ENCODE peak calls at places on chromosomes 4 and X, in six cellular contexts. U is K562, R is HCT116, M is GM12878, B is Panc1, V is HepG2. O is an unnamed sample.

GRCh38 chr4:70632028-70632427 is 3.5 kb downstream of the ENAM start:
- DNase-seq in U (no peak), R (peak), M (no peak), B (no peak), V (no peak), O (no peak)

GRCh38 chr4:48831532-48832015 is 686 bp downstream of the OCIAD1 start:
- DNase-seq in U (no peak), R (no peak), M (peak), B (no peak), V (no peak), O (no peak)

GRCh38 chrX:13340182-13340791 is 20.4 kb upstream of the ATXN3L start:
- DNase-seq in U (no peak), R (no peak), M (no peak), B (no peak), V (no peak), O (no peak)

GRCh38 chr4:8341691-8342090 is 72.1 kb downstream of the HTRA3 start:
- DNase-seq in U (no peak), R (no peak), M (no peak), B (no peak), V (no peak), O (no peak)

GRCh38 chrX:69182818-69183375 is 17.6 kb upstream of the PJA1 start:
- DNase-seq in U (no peak), R (no peak), M (no peak), B (no peak), V (no peak), O (no peak)

GRCh38 chr4:183905081-183905592 is at the start of gene STOX2:
- DNase-seq in U (no peak), R (no peak), M (no peak), B (no peak), V (peak), O (peak)

GRCh38 chr4:181820518-181820917 is 422.7 kb upstream of the TENM3 start:
- DNase-seq in U (no peak), R (no peak), M (no peak), B (no peak), V (peak), O (no peak)

GRCh38 chrX:114611018-114611619 is 27.2 kb downstream of the HTR2C start:
- DNase-seq in U (peak), R (peak), M (no peak), B (peak), V (peak), O (peak)

GRCh38 chr4:158484173-158484885 is 37.4 kb upstream of the RXFP1 start:
- DNase-seq in U (no peak), R (no peak), M (no peak), B (no peak), V (no peak), O (no peak)

GRCh38 chrX:9882669-9883446 is 84.3 kb upstream of the CLDN34 start:
- DNase-seq in U (no peak), R (no peak), M (no peak), B (no peak), V (no peak), O (no peak)

GRCh38 chr4:74375824-74376426 is 11.0 kb downstream of the EREG start:
- DNase-seq in U (no peak), R (no peak), M (no peak), B (no peak), V (no peak), O (no peak)

GRCh38 chr4:139619644-139620043 is 46.0 kb upstream of the MGST2 start:
- DNase-seq in U (peak), R (no peak), M (no peak), B (no peak), V (peak), O (no peak)

GRCh38 chrX:148282504-148282903 is 217.9 kb upstream of the AFF2 start:
- DNase-seq in U (no peak), R (no peak), M (no peak), B (no peak), V (no peak), O (no peak)

GRCh38 chrX:14359727-14360126 is 169.6 kb upstream of the GLRA2 start:
- DNase-seq in U (no peak), R (no peak), M (no peak), B (no peak), V (no peak), O (no peak)

GRCh38 chr4:162461952-162462351 is 298.2 kb upstream of the FSTL5 start:
- DNase-seq in U (no peak), R (peak), M (no peak), B (no peak), V (no peak), O (peak)

GRCh38 chr4:180751009-180751408 is 1492.2 kb upstream of the TENM3 start:
- DNase-seq in U (no peak), R (no peak), M (no peak), B (no peak), V (no peak), O (no peak)

GRCh38 chrX:133254666-133255065 is 36.5 kb upstream of the TFDP3 start:
- DNase-seq in U (no peak), R (no peak), M (no peak), B (no peak), V (peak), O (no peak)

GRCh38 chr4:41256740-41257256 is at the start of gene UCHL1:
- DNase-seq in U (no peak), R (no peak), M (no peak), B (no peak), V (no peak), O (peak)

GRCh38 chr4:41257901-41258300 is 1.2 kb downstream of the UCHL1 start:
- DNase-seq in U (no peak), R (no peak), M (no peak), B (no peak), V (no peak), O (peak)

GRCh38 chr4:41257257-41257900 is 651 bp downstream of the UCHL1 start:
- DNase-seq in U (no peak), R (no peak), M (no peak), B (no peak), V (no peak), O (peak)

GRCh38 chr4:41260315-41260714 is 3.6 kb downstream of the UCHL1 start:
- DNase-seq in U (no peak), R (no peak), M (no peak), B (no peak), V (no peak), O (no peak)

GRCh38 chr4:41258783-41259182 is 2.1 kb downstream of the UCHL1 start:
- DNase-seq in U (no peak), R (peak), M (no peak), B (no peak), V (peak), O (peak)
- TF ChIP-seq REST in U (no peak), R (no peak), M (no peak), B (no peak), V (no peak), O (no peak)

GRCh38 chrX:19593684-19594083 is 78.4 kb upstream of the MAP3K15 start:
- DNase-seq in U (no peak), R (peak), M (no peak), B (no peak), V (peak), O (peak)
- TF ChIP-seq SIN3A in U (no peak), R (no peak), M (no peak), B (no peak), V (no peak), O (no peak)

DNA sequence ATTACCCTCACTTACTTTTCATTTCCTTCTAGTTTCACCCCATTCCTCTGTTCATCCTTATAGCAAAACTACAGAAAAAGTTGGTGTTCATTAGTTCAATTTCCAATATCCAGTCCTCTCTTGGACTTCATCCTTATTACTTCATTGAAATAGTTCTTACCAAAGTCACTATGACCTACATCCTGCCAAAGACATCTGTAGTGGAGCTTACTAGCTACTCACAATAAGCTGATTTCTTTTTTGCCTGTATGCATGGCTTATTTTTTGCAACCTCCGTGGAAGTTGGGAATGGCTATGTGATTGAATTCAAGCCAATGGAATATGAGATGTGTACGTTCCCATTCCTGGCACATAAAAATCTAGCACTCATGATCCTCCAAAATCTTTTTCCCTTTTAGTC is 4.6 kb upstream of the CDKL2 start:
- DNase-seq in U (no peak), R (no peak), M (no peak), B (no peak), V (no peak), O (no peak)
- TF ChIP-seq REST in U (no peak), R (no peak), M (no peak), B (no peak), V (no peak), O (no peak)

GRCh38 chr4:42428036-42428435 is 30.7 kb downstream of the SHISA3 start:
- DNase-seq in U (no peak), R (no peak), M (no peak), B (no peak), V (no peak), O (no peak)
- TF ChIP-seq SIN3A in U (no peak), R (no peak), M (no peak), B (no peak), V (no peak), O (no peak)

DNA sequence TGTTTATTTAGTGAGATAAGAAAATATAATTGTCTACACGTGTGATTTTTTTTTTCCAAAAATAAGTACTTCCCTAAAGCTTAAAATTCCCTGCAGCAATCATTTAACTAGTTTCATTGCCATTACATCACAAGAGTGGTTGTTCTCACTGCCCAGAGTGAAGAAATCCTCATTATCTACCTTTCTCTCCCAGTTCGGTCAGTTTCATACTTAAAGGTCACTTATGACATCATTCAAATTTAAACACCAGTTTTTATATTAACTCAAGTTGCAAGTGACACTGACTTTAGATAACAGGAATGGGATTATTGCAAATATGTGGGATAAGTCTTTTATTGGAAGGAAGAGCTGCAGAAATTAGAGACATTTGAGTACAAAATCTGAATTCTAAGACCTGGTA is 1699.8 kb upstream of the IGFBP7 start:
- DNase-seq in U (no peak), R (no peak), M (no peak), B (no peak), V (no peak), O (no peak)
- TF ChIP-seq REST in U (no peak), R (no peak), M (no peak), B (no peak), V (no peak), O (no peak)

GRCh38 chr4:62161446-62161845 is 961.3 kb downstream of the ADGRL3 start:
- DNase-seq in U (no peak), R (no peak), M (no peak), B (no peak), V (no peak), O (no peak)

GRCh38 chr4:62159306-62159705 is 959.2 kb downstream of the ADGRL3 start:
- DNase-seq in U (no peak), R (no peak), M (no peak), B (no peak), V (no peak), O (no peak)

GRCh38 chr4:62159876-62160275 is 959.8 kb downstream of the ADGRL3 start:
- DNase-seq in U (no peak), R (no peak), M (no peak), B (no peak), V (no peak), O (no peak)

GRCh38 chr4:62162606-62163005 is 962.5 kb downstream of the ADGRL3 start:
- DNase-seq in U (no peak), R (no peak), M (no peak), B (no peak), V (no peak), O (no peak)
- TF ChIP-seq SIN3A in U (no peak), R (no peak), M (no peak), B (no peak), V (no peak), O (no peak)

GRCh38 chr4:85534120-85534519 is 59.2 kb downstream of the ARHGAP24 start:
- DNase-seq in U (no peak), R (no peak), M (no peak), B (no peak), V (no peak), O (no peak)
- TF ChIP-seq REST in U (no peak), R (no peak), M (no peak), B (no peak), V (no peak), O (no peak)

DNA sequence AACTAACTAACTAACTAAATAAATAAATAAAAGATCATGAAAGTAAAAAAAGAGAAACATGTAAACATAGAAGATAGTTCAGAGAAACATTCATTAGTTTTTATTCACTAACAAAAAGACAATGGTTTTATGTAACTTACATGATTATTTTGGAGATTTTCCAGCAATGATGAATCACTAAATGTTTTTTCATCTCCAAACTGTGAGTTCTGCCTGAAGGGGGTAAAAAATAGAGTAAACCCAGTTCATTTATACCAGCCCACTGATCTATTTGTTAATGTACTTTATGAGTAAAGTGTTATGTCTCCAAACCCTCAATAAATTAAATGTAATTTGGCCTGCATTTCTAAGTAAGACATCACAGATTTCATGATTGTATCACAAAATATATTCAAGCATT is 101.1 kb downstream of the ATP8A1 start:
- DNase-seq in U (no peak), R (no peak), M (no peak), B (no peak), V (no peak), O (no peak)
- TF ChIP-seq SIN3A in U (no peak), R (no peak), M (no peak), B (no peak), V (no peak), O (no peak)

GRCh38 chr4:98710831-98711230 is 52.4 kb upstream of the TSPAN5 start:
- DNase-seq in U (no peak), R (no peak), M (no peak), B (no peak), V (no peak), O (no peak)
- TF ChIP-seq REST in U (no peak), R (no peak), M (no peak), B (no peak), V (no peak), O (no peak)

O was measured in SK-N-SH.